ENCODE peak calls at places on chromosomes 13 and 19, in ten cellular contexts. One of them, this sample, is unnamed.

GRCh38 chr13:36820222-36820621 is 1.2 kb downstream of the RFXAP start:
- DNase-seq in PC-9: no peak
- DNase-seq in adrenal gland: no peak
- DNase-seq in fibroblast of lung: no peak
- DNase-seq in DND-41: no peak
- DNase-seq in kidney: no peak
- DNase-seq in HepG2: no peak
- DNase-seq in small intestine: no peak
- DNase-seq in CD8-positive, alpha-beta memory T cell: no peak
- DNase-seq in psoas muscle: no peak
- DNase-seq in this sample: no peak

GRCh38 chr19:6068711-6069110 is 41.6 kb downstream of the RFX2 start:
- DNase-seq in CD8-positive, alpha-beta memory T cell: no peak
- DNase-seq in small intestine: no peak
- DNase-seq in kidney: peak; percentile 38
- DNase-seq in HepG2: no peak
- DNase-seq in psoas muscle: no peak
- DNase-seq in PC-9: no peak
- DNase-seq in adrenal gland: no peak
- DNase-seq in fibroblast of lung: no peak
- DNase-seq in DND-41: no peak
- DNase-seq in this sample: no peak

GRCh38 chr13:30107536-30108136 is 199.7 kb downstream of the KATNAL1 start:
- DNase-seq in DND-41: no peak
- DNase-seq in adrenal gland: peak; percentile 35
- DNase-seq in CD8-positive, alpha-beta memory T cell: no peak
- DNase-seq in fibroblast of lung: no peak
- DNase-seq in HepG2: no peak
- DNase-seq in kidney: no peak
- DNase-seq in small intestine: no peak
- DNase-seq in psoas muscle: no peak
- DNase-seq in PC-9: no peak
- DNase-seq in this sample: no peak

GRCh38 chr13:75398072-75398471 is 83.9 kb downstream of the TBC1D4 start:
- DNase-seq in DND-41: no peak
- DNase-seq in fibroblast of lung: no peak
- DNase-seq in PC-9: no peak
- DNase-seq in psoas muscle: no peak
- DNase-seq in HepG2: no peak
- DNase-seq in CD8-positive, alpha-beta memory T cell: no peak
- DNase-seq in kidney: no peak
- DNase-seq in adrenal gland: no peak
- DNase-seq in small intestine: no peak
- DNase-seq in this sample: no peak

GRCh38 chr13:24041822-24042221 is 118.7 kb upstream of the SPATA13 start:
- DNase-seq in CD8-positive, alpha-beta memory T cell: no peak
- DNase-seq in adrenal gland: no peak
- DNase-seq in PC-9: no peak
- DNase-seq in HepG2: no peak
- DNase-seq in DND-41: no peak
- DNase-seq in small intestine: peak; percentile 55
- DNase-seq in kidney: no peak
- DNase-seq in psoas muscle: no peak
- DNase-seq in fibroblast of lung: no peak
- DNase-seq in this sample: no peak

GRCh38 chr19:33752945-33753344 is 43.7 kb upstream of the KCTD15 start:
- DNase-seq in HepG2: no peak
- DNase-seq in PC-9: no peak
- DNase-seq in DND-41: no peak
- DNase-seq in fibroblast of lung: no peak
- DNase-seq in CD8-positive, alpha-beta memory T cell: no peak
- DNase-seq in psoas muscle: no peak
- DNase-seq in adrenal gland: no peak
- DNase-seq in small intestine: no peak
- DNase-seq in kidney: no peak
- DNase-seq in this sample: no peak

GRCh38 chr19:22606212-22606553 is 27.9 kb upstream of the ZNF492 start:
- DNase-seq in CD8-positive, alpha-beta memory T cell: no peak
- DNase-seq in small intestine: no peak
- DNase-seq in HepG2: no peak
- DNase-seq in adrenal gland: no peak
- DNase-seq in psoas muscle: no peak
- DNase-seq in PC-9: no peak
- DNase-seq in DND-41: no peak
- DNase-seq in kidney: no peak
- DNase-seq in fibroblast of lung: no peak
- DNase-seq in this sample: no peak

GRCh38 chr19:35585844-35586243 is at the start of gene PMIS2:
- DNase-seq in PC-9: no peak
- DNase-seq in psoas muscle: no peak
- DNase-seq in fibroblast of lung: no peak
- DNase-seq in kidney: no peak
- DNase-seq in CD8-positive, alpha-beta memory T cell: no peak
- DNase-seq in HepG2: no peak
- DNase-seq in adrenal gland: no peak
- DNase-seq in DND-41: peak; percentile 42
- DNase-seq in small intestine: no peak
- DNase-seq in this sample: no peak

GRCh38 chr13:29901714-29902631 is 51.6 kb upstream of the UBL3 start:
- DNase-seq in adrenal gland: peak; percentile 18
- DNase-seq in DND-41: peak; percentile 47
- DNase-seq in kidney: no peak
- DNase-seq in HepG2: no peak
- DNase-seq in CD8-positive, alpha-beta memory T cell: peak; percentile 65
- DNase-seq in fibroblast of lung: peak; percentile 98
- DNase-seq in small intestine: peak; percentile 94
- DNase-seq in psoas muscle: peak; percentile 58
- DNase-seq in PC-9: peak; percentile 63
- DNase-seq in this sample: peak; percentile 76

GRCh38 chr13:95624020-95624419 is 20.5 kb downstream of the DZIP1 start:
- DNase-seq in fibroblast of lung: peak; percentile 52
- DNase-seq in DND-41: peak; percentile 21
- DNase-seq in small intestine: peak; percentile 47
- DNase-seq in PC-9: peak; percentile 15
- DNase-seq in adrenal gland: peak; percentile 37
- DNase-seq in CD8-positive, alpha-beta memory T cell: no peak
- DNase-seq in HepG2: peak; percentile 29
- DNase-seq in psoas muscle: no peak
- DNase-seq in kidney: no peak
- DNase-seq in this sample: peak; percentile 19

GRCh38 chr19:10107254-10107653 is 1.1 kb downstream of the PPAN start:
- DNase-seq in CD8-positive, alpha-beta memory T cell: no peak
- DNase-seq in HepG2: no peak
- DNase-seq in kidney: no peak
- DNase-seq in fibroblast of lung: no peak
- DNase-seq in psoas muscle: no peak
- DNase-seq in small intestine: no peak
- DNase-seq in DND-41: no peak
- DNase-seq in adrenal gland: no peak
- DNase-seq in PC-9: no peak
- DNase-seq in this sample: no peak

GRCh38 chr13:23588576-23589141 is 18.4 kb downstream of the TNFRSF19 start:
- DNase-seq in small intestine: no peak
- DNase-seq in CD8-positive, alpha-beta memory T cell: no peak
- DNase-seq in DND-41: no peak
- DNase-seq in HepG2: no peak
- DNase-seq in adrenal gland: no peak
- DNase-seq in psoas muscle: no peak
- DNase-seq in kidney: no peak
- DNase-seq in PC-9: no peak
- DNase-seq in fibroblast of lung: no peak
- DNase-seq in this sample: no peak

GRCh38 chr13:75635621-75636338 is at the start of gene LMO7:
- DNase-seq in kidney: peak; percentile 93
- DNase-seq in PC-9: peak; percentile 67
- DNase-seq in HepG2: peak; percentile 48
- DNase-seq in fibroblast of lung: peak; percentile 75
- DNase-seq in CD8-positive, alpha-beta memory T cell: peak; percentile 70
- DNase-seq in psoas muscle: peak; percentile 74
- DNase-seq in DND-41: peak; percentile 47
- DNase-seq in small intestine: peak; percentile 28
- DNase-seq in adrenal gland: peak; percentile 52
- DNase-seq in this sample: peak; percentile 82

GRCh38 chr19:8261881-8262280 is 46.3 kb downstream of the CD320 start:
- DNase-seq in CD8-positive, alpha-beta memory T cell: no peak
- DNase-seq in kidney: peak; percentile 77
- DNase-seq in fibroblast of lung: no peak
- DNase-seq in small intestine: no peak
- DNase-seq in DND-41: no peak
- DNase-seq in adrenal gland: peak; percentile 13
- DNase-seq in psoas muscle: peak; percentile 23
- DNase-seq in HepG2: no peak
- DNase-seq in PC-9: no peak
- DNase-seq in this sample: peak; percentile 42

DNA sequence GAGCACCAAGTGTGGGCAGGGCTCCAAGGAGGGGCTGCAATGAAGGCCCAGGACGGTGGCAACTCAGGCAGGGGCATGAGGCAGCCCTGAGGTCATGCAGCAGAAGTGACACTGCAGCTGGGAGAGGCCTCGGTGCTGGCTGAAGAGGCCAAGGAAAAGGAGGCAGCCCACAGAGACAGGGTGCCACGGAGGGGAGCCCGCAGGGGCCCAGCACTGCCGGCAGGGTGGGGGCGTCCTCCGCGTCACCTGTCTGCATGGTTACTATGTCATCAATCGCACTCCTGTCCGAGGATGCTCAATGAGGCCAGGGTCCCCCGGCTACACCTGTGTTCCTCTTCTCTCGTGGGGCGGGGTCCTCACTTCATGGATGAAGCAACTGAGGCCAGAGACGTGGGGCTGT is 123.1 kb downstream of the TUBA3C start:
- DNase-seq in kidney: peak; percentile 58
- DNase-seq in CD8-positive, alpha-beta memory T cell: no peak
- DNase-seq in PC-9: no peak
- DNase-seq in fibroblast of lung: no peak
- DNase-seq in psoas muscle: no peak
- DNase-seq in adrenal gland: no peak
- DNase-seq in small intestine: no peak
- DNase-seq in HepG2: no peak
- DNase-seq in DND-41: no peak
- DNase-seq in this sample: no peak
- H3K9me3 ChIP-seq in kidney: no peaks in the 10 kb centered on the region
- H3K9me3 ChIP-seq in CD8-positive, alpha-beta memory T cell: no peaks in the 10 kb centered on the region
- H3K9me3 ChIP-seq in PC-9: no peaks in the 10 kb centered on the region
- H3K9me3 ChIP-seq in fibroblast of lung: no peaks in the 10 kb centered on the region
- H3K9me3 ChIP-seq in psoas muscle: no peaks in the 10 kb centered on the region
- H3K9me3 ChIP-seq in adrenal gland: no peaks in the 10 kb centered on the region
- H3K9me3 ChIP-seq in small intestine: peaks cover 2% of the 10 kb centered on the region
- H3K9me3 ChIP-seq in HepG2: peaks cover 6% of the 10 kb centered on the region
- H3K9me3 ChIP-seq in DND-41: peaks cover 21% of the 10 kb centered on the region
- H3K9me3 ChIP-seq in this sample: no peaks in the 10 kb centered on the region

GRCh38 chr19:4556574-4557185 is 2.8 kb downstream of the SEMA6B start:
- DNase-seq in HepG2: no peak
- DNase-seq in fibroblast of lung: no peak
- DNase-seq in adrenal gland: peak; percentile 74
- DNase-seq in kidney: no peak
- DNase-seq in PC-9: no peak
- DNase-seq in CD8-positive, alpha-beta memory T cell: no peak
- DNase-seq in psoas muscle: peak; percentile 77
- DNase-seq in small intestine: no peak
- DNase-seq in DND-41: peak; percentile 32
- DNase-seq in this sample: peak; percentile 65
- H3K4me3 ChIP-seq in HepG2: no peak overlapping the region
- H3K4me3 ChIP-seq in fibroblast of lung: no peak overlapping the region
- H3K4me3 ChIP-seq in adrenal gland: no peak overlapping the region
- H3K4me3 ChIP-seq in kidney: no peak overlapping the region
- H3K4me3 ChIP-seq in PC-9: peak overlapping the region; percentile 31
- H3K4me3 ChIP-seq in CD8-positive, alpha-beta memory T cell: no peak overlapping the region
- H3K4me3 ChIP-seq in psoas muscle: no peak overlapping the region
- H3K4me3 ChIP-seq in small intestine: no peak overlapping the region
- H3K4me3 ChIP-seq in DND-41: no peak overlapping the region
- H3K4me3 ChIP-seq in this sample: no peak overlapping the region

DNA sequence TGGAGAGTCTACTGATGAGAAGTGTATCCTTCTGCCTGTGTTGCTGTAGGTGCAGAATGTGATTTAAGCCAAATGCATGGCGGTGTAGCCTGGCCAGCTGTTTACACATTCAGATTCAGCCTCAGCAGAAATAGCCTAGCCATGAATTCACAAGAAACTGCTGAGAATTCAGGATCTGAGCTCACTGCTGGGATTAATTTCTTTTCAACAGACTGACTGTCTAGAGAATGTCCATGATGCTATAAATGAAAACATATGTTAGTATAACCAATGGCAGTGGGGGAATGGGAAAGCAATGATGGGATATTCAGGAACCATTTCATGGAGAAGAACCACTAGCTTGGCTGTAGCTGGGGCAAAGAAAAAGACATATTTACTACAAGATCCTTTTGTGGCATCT is 77.5 kb upstream of the RNF113B start:
- DNase-seq in fibroblast of lung: peak; percentile 68
- DNase-seq in CD8-positive, alpha-beta memory T cell: no peak
- DNase-seq in PC-9: no peak
- DNase-seq in psoas muscle: no peak
- DNase-seq in DND-41: no peak
- DNase-seq in small intestine: no peak
- DNase-seq in adrenal gland: no peak
- DNase-seq in kidney: no peak
- DNase-seq in HepG2: no peak
- DNase-seq in this sample: no peak
- H3K27ac ChIP-seq in fibroblast of lung: peak overlapping the region; percentile 87
- H3K27ac ChIP-seq in CD8-positive, alpha-beta memory T cell: no peak overlapping the region
- H3K27ac ChIP-seq in PC-9: no peak overlapping the region
- H3K27ac ChIP-seq in psoas muscle: no peak overlapping the region
- H3K27ac ChIP-seq in DND-41: no peak overlapping the region
- H3K27ac ChIP-seq in small intestine: no peak overlapping the region
- H3K27ac ChIP-seq in adrenal gland: no peak overlapping the region
- H3K27ac ChIP-seq in kidney: peak overlapping the region; percentile 3
- H3K27ac ChIP-seq in HepG2: no peak overlapping the region
- H3K27ac ChIP-seq in this sample: peak overlapping the region; percentile 75

DNA sequence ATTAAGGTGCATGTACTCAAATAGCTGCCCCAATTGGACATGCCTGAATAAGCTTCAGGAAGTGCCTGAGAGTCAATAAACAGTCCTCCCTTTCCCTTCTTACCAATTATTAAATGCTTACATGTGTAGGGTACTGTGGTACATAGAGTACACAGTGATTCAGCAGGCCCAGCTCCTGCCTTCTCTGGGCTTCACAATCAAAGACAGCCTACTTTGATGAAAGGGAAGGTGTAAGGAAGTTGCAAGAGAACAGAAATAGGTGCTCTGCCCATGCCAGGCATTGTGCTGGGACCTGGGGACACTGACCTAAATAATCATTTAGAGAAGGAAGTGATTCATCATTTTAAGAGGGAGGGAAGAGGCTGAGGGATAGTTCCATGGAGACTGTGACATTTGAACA is 17.2 kb downstream of the FRY start:
- DNase-seq in small intestine: no peak
- DNase-seq in PC-9: no peak
- DNase-seq in fibroblast of lung: no peak
- DNase-seq in DND-41: no peak
- DNase-seq in kidney: no peak
- DNase-seq in psoas muscle: no peak
- DNase-seq in CD8-positive, alpha-beta memory T cell: no peak
- DNase-seq in adrenal gland: no peak
- DNase-seq in HepG2: peak; percentile 43
- DNase-seq in this sample: no peak
- H3K9me3 ChIP-seq in small intestine: no peaks in the 10 kb centered on the region
- H3K9me3 ChIP-seq in PC-9: no peaks in the 10 kb centered on the region
- H3K9me3 ChIP-seq in fibroblast of lung: no peaks in the 10 kb centered on the region
- H3K9me3 ChIP-seq in DND-41: no peaks in the 10 kb centered on the region
- H3K9me3 ChIP-seq in kidney: no peaks in the 10 kb centered on the region
- H3K9me3 ChIP-seq in psoas muscle: no peaks in the 10 kb centered on the region
- H3K9me3 ChIP-seq in CD8-positive, alpha-beta memory T cell: no peaks in the 10 kb centered on the region
- H3K9me3 ChIP-seq in adrenal gland: no peaks in the 10 kb centered on the region
- H3K9me3 ChIP-seq in HepG2: no peaks in the 10 kb centered on the region
- H3K9me3 ChIP-seq in this sample: no peaks in the 10 kb centered on the region